ENCODE peak calls at places on chromosomes 16 and 17, in five cellular contexts. B is fibroblast of lung, V is testis, R is K562, W is ascending aorta. T is an unnamed sample. For H3K9me3, the result is how much of the 10 kb centered on the place peaks cover.

GRCh38 chr17:12201294-12201693 is 180.6 kb downstream of the MAP2K4 start:
- DNase-seq in B (no peak), V (no peak), R (no peak), W (no peak), T (no peak)

GRCh38 chr16:53067675-53068074 is 12.9 kb downstream of the CHD9 start:
- DNase-seq in B (no peak), V (no peak), R (no peak), W (no peak), T (no peak)

GRCh38 chr17:28315846-28316705 is 2.9 kb upstream of the TMEM97 start:
- DNase-seq in B (no peak), V (peak), R (no peak), W (no peak), T (no peak)

GRCh38 chr17:13888043-13888442 is 181.3 kb upstream of the COX10 start:
- DNase-seq in B (peak), V (peak), R (no peak), W (no peak), T (no peak)

GRCh38 chr16:12532871-12533610 is 270.6 kb downstream of the CPPED1 start:
- DNase-seq in B (no peak), V (no peak), R (no peak), W (no peak), T (peak)

GRCh38 chr16:84832488-84833141 is 12.8 kb downstream of the CRISPLD2 start:
- DNase-seq in B (peak), V (peak), R (no peak), W (peak), T (no peak)

GRCh38 chr16:57519796-57520360 is 16.5 kb downstream of the CCDC102A start:
- DNase-seq in B (peak), V (peak), R (peak), W (no peak), T (peak)

GRCh38 chr17:56449176-56449575 is 144.3 kb upstream of the NOG start:
- DNase-seq in B (no peak), V (no peak), R (no peak), W (no peak), T (no peak)

GRCh38 chr17:692116-692515 is 22.5 kb downstream of the VPS53 start:
- DNase-seq in B (no peak), V (no peak), R (no peak), W (no peak), T (no peak)

GRCh38 chr17:27379863-27380533 is 76.2 kb upstream of the KSR1 start:
- DNase-seq in B (peak), V (peak), R (peak), W (peak), T (no peak)

GRCh38 chr16:57258226-57258909 is 13.3 kb downstream of the ARL2BP start:
- DNase-seq in B (no peak), V (peak), R (no peak), W (no peak), T (no peak)

GRCh38 chr16:87063543-87063942 is 253.6 kb downstream of the C16orf95 start:
- DNase-seq in B (no peak), V (no peak), R (no peak), W (no peak), T (no peak)

GRCh38 chr17:47317119-47317518 is 6.6 kb upstream of the EFCAB13 start:
- DNase-seq in B (peak), V (no peak), R (no peak), W (no peak), T (no peak)

GRCh38 chr16:10987361-10988163 is 43.2 kb downstream of the CLEC16A start:
- DNase-seq in B (no peak), V (no peak), R (no peak), W (no peak), T (no peak)

GRCh38 chr16:31409433-31409832 is 16.3 kb downstream of the ITGAD start:
- DNase-seq in B (peak), V (no peak), R (no peak), W (no peak), T (no peak)

GRCh38 chr17:40445769-40446468 is 2.7 kb downstream of the IGFBP4 start:
- DNase-seq in B (peak), V (no peak), R (no peak), W (no peak), T (no peak)

GRCh38 chr16:20899503-20900298 is 457 bp downstream of the DCUN1D3 start:
- DNase-seq in B (no peak), V (peak), R (no peak), W (no peak), T (peak)

GRCh38 chr16:67884684-67885083 is at the start of gene NRN1L:
- DNase-seq in B (peak), V (peak), R (peak), W (peak), T (no peak)

GRCh38 chr16:69476920-69477418 is 52.5 kb downstream of the CYB5B start:
- DNase-seq in B (peak), V (no peak), R (no peak), W (no peak), T (no peak)

GRCh38 chr16:73326221-73326620 is 278.3 kb upstream of the ZFHX3 start:
- DNase-seq in B (no peak), V (no peak), R (no peak), W (no peak), T (no peak)

GRCh38 chr16:65125322-65125721 is 3.5 kb upstream of the CDH11 start:
- DNase-seq in B (no peak), V (no peak), R (no peak), W (no peak), T (no peak)

GRCh38 chr16:70433456-70434103 is 5.3 kb downstream of the ST3GAL2 start:
- DNase-seq in B (peak), V (no peak), R (peak), W (no peak), T (no peak)

GRCh38 chr16:46638947-46639925 is 18.1 kb upstream of the SHCBP1 start:
- DNase-seq in B (peak), V (no peak), R (no peak), W (no peak), T (no peak)

GRCh38 chr17:59105852-59106462 is 723 bp downstream of the TRIM37 start:
- DNase-seq in B (peak), V (peak), R (no peak), W (peak), T (peak)

GRCh38 chr17:29613371-29613837 is 9.3 kb downstream of the CORO6 start:
- DNase-seq in B (peak), V (peak), R (no peak), W (peak), T (peak)

GRCh38 chr17:1073241-1073962 is 76.5 kb downstream of the TIMM22 start:
- DNase-seq in B (no peak), V (no peak), R (no peak), W (no peak), T (no peak)

GRCh38 chr16:84665359-84665758 is 17.0 kb downstream of the KLHL36 start:
- DNase-seq in B (no peak), V (no peak), R (no peak), W (no peak), T (no peak)

GRCh38 chr16:87740909-87741424 is 24.8 kb downstream of the KLHDC4 start:
- DNase-seq in B (peak), V (peak), R (no peak), W (no peak), T (no peak)

GRCh38 chr16:17177242-17177967 is 293.4 kb downstream of the XYLT1 start:
- DNase-seq in B (no peak), V (no peak), R (no peak), W (no peak), T (no peak)

GRCh38 chr17:74325743-74326379 is at the start of gene KIF19:
- DNase-seq in B (no peak), V (peak), R (peak), W (no peak), T (peak)

GRCh38 chr16:4613636-4614570 is 785 bp downstream of the UBALD1 start:
- DNase-seq in B (peak), V (no peak), R (peak), W (no peak), T (peak)

GRCh38 chr16:17229766-17230165 is 241.0 kb downstream of the XYLT1 start:
- DNase-seq in B (no peak), V (no peak), R (no peak), W (no peak), T (no peak)

GRCh38 chr16:12271006-12271405 is 294.5 kb downstream of the SNX29 start:
- DNase-seq in B (peak), V (peak), R (peak), W (no peak), T (no peak)

GRCh38 chr17:62641101-62641500 is 13.6 kb downstream of the MRC2 start:
- DNase-seq in B (no peak), V (no peak), R (no peak), W (no peak), T (no peak)

GRCh38 chr16:84220851-84221250 is 19.0 kb downstream of the KCNG4 start:
- DNase-seq in B (no peak), V (no peak), R (no peak), W (no peak), T (no peak)

GRCh38 chr17:34721326-34721725 is 141.9 kb downstream of the TMEM132E start:
- DNase-seq in B (no peak), V (peak), R (no peak), W (no peak), T (no peak)

GRCh38 chr17:67833134-67833533 is 7.8 kb downstream of the BPTF start:
- DNase-seq in B (no peak), V (no peak), R (no peak), W (no peak), T (no peak)

GRCh38 chr16:8831450-8832382 is 34.1 kb downstream of the PMM2 start:
- DNase-seq in B (no peak), V (no peak), R (no peak), W (no peak), T (no peak)

DNA sequence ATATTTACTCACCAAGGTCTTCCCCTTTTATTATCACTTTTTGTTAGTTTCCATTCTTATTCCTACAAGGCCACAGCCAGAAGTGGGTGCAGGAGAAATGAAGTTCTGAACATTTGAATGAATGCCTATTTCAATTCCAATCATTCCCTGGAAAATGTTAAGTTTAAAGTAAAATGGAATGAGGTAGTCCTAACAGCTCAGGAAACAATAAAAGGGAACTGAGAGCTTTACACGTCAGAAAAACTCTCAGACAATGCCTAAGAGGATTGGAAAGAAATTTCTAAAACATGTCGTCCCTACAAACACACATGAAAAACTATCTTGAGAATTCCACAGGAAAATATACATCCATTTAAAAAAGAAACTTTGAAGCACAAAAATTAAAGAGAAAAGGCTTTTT is 238.8 kb downstream of the STX8 start:
- DNase-seq in B (no peak), V (no peak), R (no peak), W (no peak), T (no peak)
- H3K9me3 ChIP-seq in B (under half), V (under half), R (under half), W (under half), T (under half)

GRCh38 chr17:52120465-52120864 is 38.0 kb downstream of the CA10 start:
- DNase-seq in B (no peak), V (no peak), R (no peak), W (no peak), T (no peak)

GRCh38 chr17:52128721-52129120 is 29.8 kb downstream of the CA10 start:
- DNase-seq in B (no peak), V (no peak), R (no peak), W (no peak), T (no peak)

GRCh38 chr17:52124993-52125392 is 33.5 kb downstream of the CA10 start:
- DNase-seq in B (no peak), V (no peak), R (no peak), W (no peak), T (no peak)

GRCh38 chr17:52124561-52124960 is 34.0 kb downstream of the CA10 start:
- DNase-seq in B (no peak), V (no peak), R (no peak), W (no peak), T (no peak)
- H3K27ac ChIP-seq in B (no peak), V (no peak), R (no peak), W (no peak), T (no peak)

DNA sequence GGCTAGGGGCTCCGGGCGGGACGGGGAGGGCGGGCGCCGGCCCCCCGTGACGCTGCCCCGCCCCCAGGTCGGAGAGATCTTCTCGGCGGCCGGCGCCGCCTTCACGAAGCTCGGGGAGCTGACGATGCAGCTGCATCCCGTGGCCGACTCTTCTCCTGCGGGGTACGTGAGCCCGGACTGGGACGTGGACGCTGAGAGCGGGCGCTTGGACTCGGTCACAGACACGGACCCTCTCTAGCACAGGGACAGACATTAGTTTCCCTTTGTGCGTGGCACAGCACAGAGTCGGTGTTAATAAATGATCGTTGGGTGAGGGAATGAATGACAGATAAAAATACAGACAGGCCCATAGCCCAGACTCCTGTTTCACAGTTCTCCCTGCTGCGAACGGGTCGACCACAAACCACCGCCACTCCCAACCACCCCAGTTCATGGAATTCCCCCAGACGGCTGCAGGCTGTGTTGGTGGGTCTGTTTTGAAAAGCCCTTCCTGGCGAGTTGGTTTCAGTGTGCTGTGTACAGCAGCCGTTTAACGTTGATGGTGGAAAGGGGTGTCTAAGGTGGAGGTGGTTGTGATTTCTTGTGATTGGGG is 2.7 kb downstream of the RNASEK start:
- DNase-seq in B (peak), V (no peak), R (no peak), W (no peak), T (peak)
- TF ChIP-seq CTCF in B (no peak), V (no peak), R (no peak), W (no peak), T (no peak)

DNA sequence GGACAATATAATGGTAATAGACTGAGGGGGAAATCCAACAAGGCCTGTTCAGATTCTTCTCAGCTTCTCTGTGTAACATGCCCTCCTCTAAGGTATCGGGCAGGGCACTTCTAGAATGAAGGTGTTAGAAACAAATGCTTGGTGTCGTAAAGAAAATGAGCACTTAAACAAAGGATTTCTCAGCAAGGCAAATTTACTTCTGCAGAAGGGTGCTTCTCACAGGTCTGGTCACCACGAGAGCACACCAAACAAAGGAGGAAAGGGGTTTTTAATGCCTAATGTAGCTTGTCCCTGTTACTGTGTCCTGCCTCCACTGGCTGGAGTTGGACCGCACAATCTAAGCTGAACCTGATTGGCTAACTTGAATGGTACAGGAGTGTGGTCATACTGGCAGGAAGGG is 642.6 kb upstream of the CDH8 start:
- DNase-seq in B (no peak), V (no peak), R (no peak), W (no peak), T (no peak)
- H3K9me3 ChIP-seq in B (under half), V (under half), R (under half), W (under half), T (under half)